ENCODE peak calls at places on chromosomes 2 and 18, in four cellular contexts. I, J, F and X are unnamed samples.

GRCh38 chr18:61589724-61590065 is 256.5 kb downstream of the CDH20 start:
- DNase-seq in I (no peak), J (no peak), F (no peak), X (peak)

GRCh38 chr2:175769200-175769599 is 232.9 kb downstream of the LNPK start:
- DNase-seq in I (no peak), J (no peak), F (no peak), X (no peak)

GRCh38 chr2:237697586-237698337 is 70.4 kb downstream of the LRRFIP1 start:
- DNase-seq in I (no peak), J (no peak), F (no peak), X (no peak)

GRCh38 chr2:144999040-144999875 is 479.3 kb upstream of the ZEB2 start:
- DNase-seq in I (no peak), J (no peak), F (no peak), X (no peak)

GRCh38 chr18:66616523-66616983 is 12.7 kb upstream of the CDH19 start:
- DNase-seq in I (no peak), J (no peak), F (no peak), X (no peak)

GRCh38 chr2:168699834-168700417 is 102.5 kb upstream of the NOSTRIN start:
- DNase-seq in I (no peak), J (no peak), F (peak), X (peak)

GRCh38 chr2:134170269-134170668 is 83.6 kb upstream of the MGAT5 start:
- DNase-seq in I (no peak), J (no peak), F (no peak), X (no peak)

GRCh38 chr2:237687666-237688065 is 60.3 kb downstream of the LRRFIP1 start:
- DNase-seq in I (peak), J (peak), F (peak), X (peak)

GRCh38 chr18:74898965-74899364 is 301.3 kb downstream of the ZNF407 start:
- DNase-seq in I (no peak), J (no peak), F (no peak), X (peak)

GRCh38 chr2:45153126-45153525 is 143.9 kb upstream of the SIX2 start:
- DNase-seq in I (no peak), J (no peak), F (no peak), X (no peak)

GRCh38 chr2:34705556-34706247 is 1106.6 kb upstream of the FAM98A start:
- DNase-seq in I (no peak), J (no peak), F (no peak), X (no peak)

GRCh38 chr18:50653402-50654093 is 93.7 kb downstream of the MAPK4 start:
- DNase-seq in I (peak), J (no peak), F (no peak), X (no peak)

GRCh38 chr18:77059294-77059916 is 73.2 kb downstream of the MBP start:
- DNase-seq in I (no peak), J (peak), F (no peak), X (no peak)

DNA sequence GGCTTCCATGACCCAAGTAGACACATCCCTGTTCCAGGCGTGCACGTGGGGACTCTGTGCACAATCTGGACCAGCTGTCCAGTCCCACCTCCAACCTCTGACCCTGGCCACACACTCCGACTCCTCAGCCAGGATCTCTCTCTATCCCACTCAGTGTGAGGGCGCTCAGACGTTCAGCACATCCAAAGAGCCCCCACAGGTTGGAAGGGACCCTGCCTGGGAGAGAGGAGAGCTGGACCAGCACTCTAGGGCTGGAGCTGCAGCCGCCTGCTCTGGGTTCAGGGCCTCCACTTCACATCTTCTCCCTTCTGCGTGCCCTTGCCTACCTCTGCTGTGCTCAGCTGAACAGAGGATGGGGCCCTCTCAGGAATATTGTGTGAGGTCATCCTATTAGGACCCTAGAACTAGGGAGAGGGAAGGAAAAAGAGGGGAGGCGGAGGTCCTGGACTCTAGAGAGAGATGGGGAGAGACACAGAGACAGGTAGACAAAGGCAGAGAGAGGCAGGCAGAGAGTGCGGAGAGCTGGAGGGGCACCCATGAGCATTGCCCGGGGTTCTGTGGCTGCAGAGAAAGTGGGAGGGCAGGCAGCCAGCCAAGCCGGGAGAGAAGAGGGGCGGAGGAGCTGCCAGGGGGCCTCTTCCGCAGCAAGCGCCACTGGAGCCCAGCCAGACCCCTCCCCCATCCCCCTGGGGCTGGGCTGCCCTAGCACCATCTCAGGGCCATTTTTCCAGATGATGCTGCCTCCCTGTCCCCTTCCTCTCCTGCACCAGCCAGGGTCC is 8.2 kb upstream of the TNS1 start:
- DNase-seq in I (no peak), J (no peak), F (no peak), X (no peak)
- H3K4me3 ChIP-seq in I (peak), J (no peak), F (peak), X (peak)

GRCh38 chr2:77519888-77520506 is 2.2 kb downstream of the LRRTM4 start:
- DNase-seq in I (no peak), J (no peak), F (no peak), X (no peak)

GRCh38 chr2:77521931-77522470 is at the start of gene LRRTM4:
- DNase-seq in I (no peak), J (no peak), F (no peak), X (no peak)

GRCh38 chr2:77521482-77521881 is 694 bp downstream of the LRRTM4 start:
- DNase-seq in I (no peak), J (no peak), F (no peak), X (no peak)

GRCh38 chr2:77519164-77519887 is 2.9 kb downstream of the LRRTM4 start:
- DNase-seq in I (no peak), J (no peak), F (no peak), X (no peak)

GRCh38 chr2:77520981-77521380 is 1.2 kb downstream of the LRRTM4 start:
- DNase-seq in I (no peak), J (no peak), F (no peak), X (no peak)
- H3K4me3 ChIP-seq in I (no peak), J (no peak), F (no peak), X (no peak)

DNA sequence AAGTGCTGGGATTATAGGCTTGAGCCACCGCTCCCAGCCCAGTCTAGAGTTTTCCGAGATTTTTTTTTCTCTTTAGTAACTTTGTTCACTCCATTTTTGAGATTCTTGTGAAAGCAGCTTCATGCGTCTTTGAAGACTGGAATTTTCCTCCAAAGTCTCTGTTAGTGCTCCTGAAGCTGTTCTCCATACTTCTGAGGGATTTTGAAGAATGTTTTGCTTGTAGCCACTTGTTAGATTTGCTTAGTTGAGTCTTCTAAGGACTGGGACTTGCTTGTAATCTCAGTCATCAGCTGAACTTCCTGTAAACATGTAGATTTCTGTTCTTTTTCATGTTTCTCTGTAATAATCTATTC is 234.3 kb downstream of the MYCN start:
- DNase-seq in I (no peak), J (no peak), F (no peak), X (no peak)
- H3K4me3 ChIP-seq in I (no peak), J (no peak), F (no peak), X (no peak)

DNA sequence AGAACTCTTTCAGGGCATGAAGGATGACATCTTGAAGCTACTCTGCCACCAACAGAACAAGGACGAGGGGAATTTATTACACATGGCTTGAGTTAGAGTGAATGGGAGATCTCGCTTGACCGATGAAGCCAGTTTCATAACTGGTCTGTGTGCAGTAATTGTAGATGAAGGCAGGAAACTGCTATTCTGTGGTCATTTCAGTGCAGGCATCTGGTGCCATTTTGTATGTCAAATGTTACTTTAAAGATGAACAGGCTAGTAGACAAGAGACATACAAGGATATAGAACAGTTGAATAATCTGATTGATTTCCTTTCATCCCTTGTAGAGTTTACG is 20.6 kb downstream of the GREB1 start:
- DNase-seq in I (no peak), J (no peak), F (no peak), X (no peak)
- H3K4me3 ChIP-seq in I (no peak), J (no peak), F (no peak), X (no peak)

GRCh38 chr18:31683968-31684278 is 458 bp downstream of the B4GALT6 start:
- DNase-seq in I (no peak), J (peak), F (no peak), X (no peak)

GRCh38 chr18:31687016-31687415 is 2.6 kb upstream of the B4GALT6 start:
- DNase-seq in I (no peak), J (no peak), F (no peak), X (no peak)

GRCh38 chr18:31686572-31686971 is 2.2 kb upstream of the B4GALT6 start:
- DNase-seq in I (no peak), J (peak), F (no peak), X (no peak)

GRCh38 chr18:31684279-31685096 is at the start of gene B4GALT6:
- DNase-seq in I (no peak), J (no peak), F (no peak), X (no peak)

DNA sequence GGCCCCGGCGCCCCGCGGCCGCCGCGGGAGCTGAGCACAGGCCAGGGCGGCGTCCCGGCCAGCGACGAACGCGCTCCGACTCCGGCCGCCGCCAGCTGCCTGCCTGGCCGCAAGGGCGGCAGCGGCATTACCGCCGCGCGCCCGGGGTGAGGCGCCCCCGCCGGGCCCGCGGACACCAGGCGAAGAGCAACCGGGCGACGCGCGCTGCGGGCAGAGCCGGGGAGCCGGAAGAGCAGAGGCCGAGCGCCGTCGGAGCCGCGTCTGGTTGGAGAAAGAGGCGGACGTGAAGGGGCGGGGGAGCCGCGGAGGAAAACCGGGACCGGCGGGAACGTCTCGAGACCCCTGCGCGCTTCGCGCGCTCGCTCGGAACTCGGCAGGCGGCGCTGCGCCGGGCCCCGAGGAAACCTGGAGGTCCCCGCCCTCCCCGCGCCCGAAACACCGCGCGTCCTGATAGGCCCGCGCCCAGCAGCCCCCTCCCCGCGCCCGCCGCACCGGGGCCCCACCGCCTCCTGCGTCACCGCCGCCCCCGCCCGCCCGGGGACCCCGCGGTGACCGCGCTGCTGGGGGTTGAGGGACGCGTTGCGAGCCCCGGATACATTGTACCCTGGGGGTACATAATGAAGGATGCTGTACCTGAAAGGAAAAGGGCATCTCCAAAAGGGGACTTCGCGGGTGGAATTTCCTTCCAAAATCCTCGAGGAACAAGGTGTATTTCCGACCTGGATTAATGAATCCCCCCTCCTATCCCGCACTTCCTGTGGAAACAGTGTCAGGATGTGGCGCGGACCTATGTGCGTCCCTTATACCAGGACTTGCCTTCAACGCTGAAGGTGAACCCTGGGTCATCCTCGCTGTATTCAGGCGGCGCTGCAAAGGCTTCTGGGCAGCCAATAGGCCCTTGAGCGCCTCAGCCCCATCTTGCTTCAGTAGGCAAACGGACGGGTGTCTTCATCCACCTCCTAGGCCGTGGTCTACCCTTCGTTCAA is 1.0 kb upstream of the B4GALT6 start:
- DNase-seq in I (no peak), J (peak), F (peak), X (peak)
- H3K4me3 ChIP-seq in I (peak), J (peak), F (peak), X (peak)

GRCh38 chr2:223635080-223635479 is 32.9 kb upstream of the SCG2 start:
- DNase-seq in I (no peak), J (peak), F (no peak), X (peak)
- H3K4me3 ChIP-seq in I (no peak), J (no peak), F (no peak), X (no peak)

GRCh38 chr2:71072492-71072891 is 4.0 kb downstream of the NAGK start:
- DNase-seq in I (no peak), J (no peak), F (no peak), X (no peak)
- H3K4me3 ChIP-seq in I (no peak), J (no peak), F (no peak), X (no peak)

GRCh38 chr18:3912705-3913104 is 462.7 kb downstream of the TGIF1 start:
- DNase-seq in I (no peak), J (no peak), F (no peak), X (no peak)

GRCh38 chr18:3914116-3914515 is 464.1 kb downstream of the TGIF1 start:
- DNase-seq in I (no peak), J (no peak), F (no peak), X (no peak)

GRCh38 chr18:3914833-3915598 is 465.0 kb downstream of the TGIF1 start:
- DNase-seq in I (no peak), J (no peak), F (no peak), X (no peak)

GRCh38 chr18:3919396-3920061 is 469.6 kb downstream of the TGIF1 start:
- DNase-seq in I (no peak), J (no peak), F (no peak), X (no peak)

DNA sequence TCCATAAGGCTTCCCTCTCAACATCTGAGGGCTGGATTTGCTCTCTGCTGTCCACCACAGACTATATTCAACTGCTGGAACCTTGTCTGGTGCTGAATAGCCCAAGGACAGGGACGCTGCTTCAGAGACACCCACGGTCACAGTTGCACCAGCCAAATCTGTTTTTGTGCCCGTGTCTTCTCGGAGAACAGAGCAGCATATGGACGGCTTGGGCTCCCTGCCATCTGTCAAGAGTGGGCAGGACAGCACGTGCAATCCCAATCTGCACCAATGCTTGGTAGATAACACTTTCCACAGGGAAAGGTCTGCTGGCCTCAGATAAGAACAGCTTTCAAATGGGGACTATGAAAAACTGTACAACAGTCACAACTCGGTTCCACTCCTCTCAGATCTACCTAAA is 466.1 kb downstream of the TGIF1 start:
- DNase-seq in I (no peak), J (no peak), F (no peak), X (no peak)
- H3K4me3 ChIP-seq in I (no peak), J (no peak), F (no peak), X (no peak)